ENCODE peak calls at places on chromosome 16, in eight cellular contexts. One of them, this sample, is unnamed.

GRCh38 chr16:89161763-89162162 is 9.8 kb upstream of the CDH15 start:
- DNase-seq in stimulated activated CD4-positive, alpha-beta T cell treated with anti-CD3 and anti-CD28 coated beads, Interleukin-1b, Interleukin-23, amount 100 ng/mL, for 48 hours: no peak
- DNase-seq in T-helper 2 cell: no peak
- DNase-seq in body of pancreas: no peak
- DNase-seq in A549: no peak
- DNase-seq in SK-N-DZ: no peak
- DNase-seq in WTC11: no peak
- DNase-seq in SJCRH30: no peak
- DNase-seq in this sample: no peak

GRCh38 chr16:56263711-56264608 is 72.7 kb downstream of the GNAO1 start:
- DNase-seq in stimulated activated CD4-positive, alpha-beta T cell treated with anti-CD3 and anti-CD28 coated beads, Interleukin-1b, Interleukin-23, amount 100 ng/mL, for 48 hours: no peak
- DNase-seq in T-helper 2 cell: no peak
- DNase-seq in body of pancreas: no peak
- DNase-seq in A549: no peak
- DNase-seq in SK-N-DZ: peak; percentile 91
- DNase-seq in WTC11: no peak
- DNase-seq in SJCRH30: no peak
- DNase-seq in this sample: no peak

GRCh38 chr16:86587487-86587886 is 9.1 kb downstream of the FOXL1 start:
- DNase-seq in stimulated activated CD4-positive, alpha-beta T cell treated with anti-CD3 and anti-CD28 coated beads, Interleukin-1b, Interleukin-23, amount 100 ng/mL, for 48 hours: no peak
- DNase-seq in T-helper 2 cell: no peak
- DNase-seq in body of pancreas: no peak
- DNase-seq in A549: no peak
- DNase-seq in SK-N-DZ: no peak
- DNase-seq in WTC11: no peak
- DNase-seq in SJCRH30: no peak
- DNase-seq in this sample: no peak

GRCh38 chr16:3580686-3581085 is 3.5 kb upstream of the NLRC3 start:
- DNase-seq in stimulated activated CD4-positive, alpha-beta T cell treated with anti-CD3 and anti-CD28 coated beads, Interleukin-1b, Interleukin-23, amount 100 ng/mL, for 48 hours: no peak
- DNase-seq in T-helper 2 cell: no peak
- DNase-seq in body of pancreas: no peak
- DNase-seq in A549: no peak
- DNase-seq in SK-N-DZ: no peak
- DNase-seq in WTC11: no peak
- DNase-seq in SJCRH30: peak; percentile 39
- DNase-seq in this sample: no peak

GRCh38 chr16:4402439-4403132 is 13.8 kb downstream of the CORO7 start:
- DNase-seq in stimulated activated CD4-positive, alpha-beta T cell treated with anti-CD3 and anti-CD28 coated beads, Interleukin-1b, Interleukin-23, amount 100 ng/mL, for 48 hours: peak; percentile 59
- DNase-seq in T-helper 2 cell: no peak
- DNase-seq in body of pancreas: peak; percentile 86
- DNase-seq in A549: peak; percentile 72
- DNase-seq in SK-N-DZ: peak; percentile 74
- DNase-seq in WTC11: peak; percentile 94
- DNase-seq in SJCRH30: peak; percentile 70
- DNase-seq in this sample: peak; percentile 74

GRCh38 chr16:71348262-71349085 is 10.0 kb upstream of the CALB2 start:
- DNase-seq in stimulated activated CD4-positive, alpha-beta T cell treated with anti-CD3 and anti-CD28 coated beads, Interleukin-1b, Interleukin-23, amount 100 ng/mL, for 48 hours: no peak
- DNase-seq in T-helper 2 cell: no peak
- DNase-seq in body of pancreas: no peak
- DNase-seq in A549: no peak
- DNase-seq in SK-N-DZ: no peak
- DNase-seq in WTC11: no peak
- DNase-seq in SJCRH30: no peak
- DNase-seq in this sample: no peak

GRCh38 chr16:74107795-74108610 is 188.6 kb upstream of the PSMD7 start:
- DNase-seq in stimulated activated CD4-positive, alpha-beta T cell treated with anti-CD3 and anti-CD28 coated beads, Interleukin-1b, Interleukin-23, amount 100 ng/mL, for 48 hours: peak; percentile 21
- DNase-seq in T-helper 2 cell: no peak
- DNase-seq in body of pancreas: peak; percentile 77
- DNase-seq in A549: peak; percentile 70
- DNase-seq in SK-N-DZ: peak; percentile 62
- DNase-seq in WTC11: peak; percentile 80
- DNase-seq in SJCRH30: peak; percentile 6
- DNase-seq in this sample: peak; percentile 33

GRCh38 chr16:16176328-16176727 is 47.0 kb downstream of the ABCC6 start:
- DNase-seq in stimulated activated CD4-positive, alpha-beta T cell treated with anti-CD3 and anti-CD28 coated beads, Interleukin-1b, Interleukin-23, amount 100 ng/mL, for 48 hours: no peak
- DNase-seq in T-helper 2 cell: no peak
- DNase-seq in body of pancreas: no peak
- DNase-seq in A549: no peak
- DNase-seq in SK-N-DZ: no peak
- DNase-seq in WTC11: no peak
- DNase-seq in SJCRH30: no peak
- DNase-seq in this sample: no peak

GRCh38 chr16:88368036-88368435 is 14.7 kb upstream of the ZNF469 start:
- DNase-seq in stimulated activated CD4-positive, alpha-beta T cell treated with anti-CD3 and anti-CD28 coated beads, Interleukin-1b, Interleukin-23, amount 100 ng/mL, for 48 hours: no peak
- DNase-seq in T-helper 2 cell: no peak
- DNase-seq in body of pancreas: no peak
- DNase-seq in A549: no peak
- DNase-seq in SK-N-DZ: no peak
- DNase-seq in WTC11: no peak
- DNase-seq in SJCRH30: no peak
- DNase-seq in this sample: no peak

GRCh38 chr16:3401719-3402397 is 843 bp downstream of the ZNF174 start:
- DNase-seq in stimulated activated CD4-positive, alpha-beta T cell treated with anti-CD3 and anti-CD28 coated beads, Interleukin-1b, Interleukin-23, amount 100 ng/mL, for 48 hours: no peak
- DNase-seq in T-helper 2 cell: no peak
- DNase-seq in body of pancreas: no peak
- DNase-seq in A549: peak; percentile 23
- DNase-seq in SK-N-DZ: peak; percentile 50
- DNase-seq in WTC11: peak; percentile 33
- DNase-seq in SJCRH30: peak; percentile 42
- DNase-seq in this sample: peak; percentile 17

GRCh38 chr16:49461517-49461951 is 87.9 kb downstream of the C16orf78 start:
- DNase-seq in stimulated activated CD4-positive, alpha-beta T cell treated with anti-CD3 and anti-CD28 coated beads, Interleukin-1b, Interleukin-23, amount 100 ng/mL, for 48 hours: no peak
- DNase-seq in T-helper 2 cell: no peak
- DNase-seq in body of pancreas: peak; percentile 5
- DNase-seq in A549: no peak
- DNase-seq in SK-N-DZ: no peak
- DNase-seq in WTC11: no peak
- DNase-seq in SJCRH30: no peak
- DNase-seq in this sample: no peak

GRCh38 chr16:13935408-13935807 is 15.5 kb downstream of the ERCC4 start:
- DNase-seq in stimulated activated CD4-positive, alpha-beta T cell treated with anti-CD3 and anti-CD28 coated beads, Interleukin-1b, Interleukin-23, amount 100 ng/mL, for 48 hours: no peak
- DNase-seq in T-helper 2 cell: no peak
- DNase-seq in body of pancreas: no peak
- DNase-seq in A549: peak; percentile 30
- DNase-seq in SK-N-DZ: no peak
- DNase-seq in WTC11: peak; percentile 79
- DNase-seq in SJCRH30: no peak
- DNase-seq in this sample: peak; percentile 23